ENCODE peak calls at places on chromosomes 11 and 22, in seven cellular contexts. One of them, this sample, is unnamed.

GRCh38 chr11:68380786-68381622 is 68.6 kb downstream of the LRP5 start:
- DNase-seq in Kasumi-1: no peak
- DNase-seq in Peyer's patch: no peak
- DNase-seq in stomach: no peak
- DNase-seq in kidney: no peak
- DNase-seq in skeletal muscle cell: no peak
- DNase-seq in stimulated activated CD8-positive, alpha-beta memory T cell treated with anti-CD3 and anti-CD28 coated beads, Interleukin-2, amount 100 ng/mL, for 1 hour: no peak
- DNase-seq in this sample: no peak

GRCh38 chr11:18243783-18244362 is 4.6 kb downstream of the SAA2 start:
- DNase-seq in Kasumi-1: peak; percentile 89
- DNase-seq in Peyer's patch: no peak
- DNase-seq in stomach: peak; percentile 71
- DNase-seq in kidney: no peak
- DNase-seq in skeletal muscle cell: peak; percentile 25
- DNase-seq in stimulated activated CD8-positive, alpha-beta memory T cell treated with anti-CD3 and anti-CD28 coated beads, Interleukin-2, amount 100 ng/mL, for 1 hour: peak; percentile 21
- DNase-seq in this sample: no peak

GRCh38 chr11:115627071-115627470 is 122.9 kb upstream of the CADM1 start:
- DNase-seq in Kasumi-1: no peak
- DNase-seq in Peyer's patch: no peak
- DNase-seq in stomach: no peak
- DNase-seq in kidney: no peak
- DNase-seq in skeletal muscle cell: no peak
- DNase-seq in stimulated activated CD8-positive, alpha-beta memory T cell treated with anti-CD3 and anti-CD28 coated beads, Interleukin-2, amount 100 ng/mL, for 1 hour: no peak
- DNase-seq in this sample: no peak

GRCh38 chr11:27217948-27218410 is 145.0 kb downstream of the CCDC34 start:
- DNase-seq in Kasumi-1: no peak
- DNase-seq in Peyer's patch: no peak
- DNase-seq in stomach: no peak
- DNase-seq in kidney: no peak
- DNase-seq in skeletal muscle cell: peak; percentile 74
- DNase-seq in stimulated activated CD8-positive, alpha-beta memory T cell treated with anti-CD3 and anti-CD28 coated beads, Interleukin-2, amount 100 ng/mL, for 1 hour: no peak
- DNase-seq in this sample: no peak

GRCh38 chr22:22710719-22711531 is 66.5 kb downstream of the GGTLC2 start:
- DNase-seq in Kasumi-1: peak; percentile 35
- DNase-seq in Peyer's patch: peak; percentile 82
- DNase-seq in stomach: peak; percentile 74
- DNase-seq in kidney: peak; percentile 82
- DNase-seq in skeletal muscle cell: no peak
- DNase-seq in stimulated activated CD8-positive, alpha-beta memory T cell treated with anti-CD3 and anti-CD28 coated beads, Interleukin-2, amount 100 ng/mL, for 1 hour: peak; percentile 68
- DNase-seq in this sample: no peak

GRCh38 chr11:28461338-28461737 is 353.1 kb downstream of the METTL15 start:
- DNase-seq in Kasumi-1: no peak
- DNase-seq in Peyer's patch: no peak
- DNase-seq in stomach: no peak
- DNase-seq in kidney: no peak
- DNase-seq in skeletal muscle cell: peak; percentile 30
- DNase-seq in stimulated activated CD8-positive, alpha-beta memory T cell treated with anti-CD3 and anti-CD28 coated beads, Interleukin-2, amount 100 ng/mL, for 1 hour: no peak
- DNase-seq in this sample: no peak

GRCh38 chr11:65651589-65652510 is 10.9 kb downstream of the RELA start:
- DNase-seq in Kasumi-1: no peak
- DNase-seq in Peyer's patch: peak; percentile 67
- DNase-seq in stomach: peak; percentile 86
- DNase-seq in kidney: peak; percentile 83
- DNase-seq in skeletal muscle cell: no peak
- DNase-seq in stimulated activated CD8-positive, alpha-beta memory T cell treated with anti-CD3 and anti-CD28 coated beads, Interleukin-2, amount 100 ng/mL, for 1 hour: no peak
- DNase-seq in this sample: no peak

GRCh38 chr22:49892226-49892899 is 25.9 kb downstream of the ALG12 start:
- DNase-seq in Kasumi-1: no peak
- DNase-seq in Peyer's patch: no peak
- DNase-seq in stomach: no peak
- DNase-seq in kidney: no peak
- DNase-seq in skeletal muscle cell: no peak
- DNase-seq in stimulated activated CD8-positive, alpha-beta memory T cell treated with anti-CD3 and anti-CD28 coated beads, Interleukin-2, amount 100 ng/mL, for 1 hour: no peak
- DNase-seq in this sample: no peak

GRCh38 chr11:69563306-69563705 is 77.7 kb upstream of the CCND1 start:
- DNase-seq in Kasumi-1: no peak
- DNase-seq in Peyer's patch: no peak
- DNase-seq in stomach: no peak
- DNase-seq in kidney: no peak
- DNase-seq in skeletal muscle cell: no peak
- DNase-seq in stimulated activated CD8-positive, alpha-beta memory T cell treated with anti-CD3 and anti-CD28 coated beads, Interleukin-2, amount 100 ng/mL, for 1 hour: no peak
- DNase-seq in this sample: no peak

GRCh38 chr11:842370-843002 is at the start of the genes POLR2L and TSPAN4:
- DNase-seq in Kasumi-1: peak; percentile 89
- DNase-seq in Peyer's patch: peak; percentile 95
- DNase-seq in stomach: peak; percentile 91
- DNase-seq in kidney: peak; percentile 97
- DNase-seq in skeletal muscle cell: peak; percentile 64
- DNase-seq in stimulated activated CD8-positive, alpha-beta memory T cell treated with anti-CD3 and anti-CD28 coated beads, Interleukin-2, amount 100 ng/mL, for 1 hour: peak; percentile 79
- DNase-seq in this sample: peak; percentile 79

GRCh38 chr11:2547806-2548205 is 103.0 kb downstream of the KCNQ1 start:
- DNase-seq in Kasumi-1: no peak
- DNase-seq in Peyer's patch: peak; percentile 31
- DNase-seq in stomach: no peak
- DNase-seq in kidney: peak; percentile 58
- DNase-seq in skeletal muscle cell: no peak
- DNase-seq in stimulated activated CD8-positive, alpha-beta memory T cell treated with anti-CD3 and anti-CD28 coated beads, Interleukin-2, amount 100 ng/mL, for 1 hour: no peak
- DNase-seq in this sample: no peak

GRCh38 chr11:12216100-12216499 is 105.7 kb downstream of the MICAL2 start:
- DNase-seq in Kasumi-1: peak; percentile 8
- DNase-seq in Peyer's patch: no peak
- DNase-seq in stomach: peak; percentile 57
- DNase-seq in kidney: no peak
- DNase-seq in skeletal muscle cell: no peak
- DNase-seq in stimulated activated CD8-positive, alpha-beta memory T cell treated with anti-CD3 and anti-CD28 coated beads, Interleukin-2, amount 100 ng/mL, for 1 hour: no peak
- DNase-seq in this sample: no peak

GRCh38 chr11:38795027-38795426 is 2197.0 kb upstream of the RAG2 start:
- DNase-seq in Kasumi-1: no peak
- DNase-seq in Peyer's patch: no peak
- DNase-seq in stomach: no peak
- DNase-seq in kidney: no peak
- DNase-seq in skeletal muscle cell: no peak
- DNase-seq in stimulated activated CD8-positive, alpha-beta memory T cell treated with anti-CD3 and anti-CD28 coated beads, Interleukin-2, amount 100 ng/mL, for 1 hour: no peak
- DNase-seq in this sample: no peak

GRCh38 chr22:32917577-32918375 is 116.3 kb downstream of the TIMP3 start:
- DNase-seq in Kasumi-1: no peak
- DNase-seq in Peyer's patch: no peak
- DNase-seq in stomach: no peak
- DNase-seq in kidney: no peak
- DNase-seq in skeletal muscle cell: no peak
- DNase-seq in stimulated activated CD8-positive, alpha-beta memory T cell treated with anti-CD3 and anti-CD28 coated beads, Interleukin-2, amount 100 ng/mL, for 1 hour: no peak
- DNase-seq in this sample: no peak

GRCh38 chr11:10378362-10378761 is 73.5 kb downstream of the ADM start:
- DNase-seq in Kasumi-1: no peak
- DNase-seq in Peyer's patch: no peak
- DNase-seq in stomach: no peak
- DNase-seq in kidney: no peak
- DNase-seq in skeletal muscle cell: no peak
- DNase-seq in stimulated activated CD8-positive, alpha-beta memory T cell treated with anti-CD3 and anti-CD28 coated beads, Interleukin-2, amount 100 ng/mL, for 1 hour: no peak
- DNase-seq in this sample: no peak

GRCh38 chr11:30585067-30585891 is 874 bp downstream of the MPPED2 start:
- DNase-seq in Kasumi-1: no peak
- DNase-seq in Peyer's patch: peak; percentile 46
- DNase-seq in stomach: peak; percentile 28
- DNase-seq in kidney: peak; percentile 78
- DNase-seq in skeletal muscle cell: no peak
- DNase-seq in stimulated activated CD8-positive, alpha-beta memory T cell treated with anti-CD3 and anti-CD28 coated beads, Interleukin-2, amount 100 ng/mL, for 1 hour: no peak
- DNase-seq in this sample: no peak

GRCh38 chr11:94629741-94630140 is 62.6 kb downstream of the PIWIL4 start:
- DNase-seq in Kasumi-1: no peak
- DNase-seq in Peyer's patch: no peak
- DNase-seq in stomach: no peak
- DNase-seq in kidney: no peak
- DNase-seq in skeletal muscle cell: no peak
- DNase-seq in stimulated activated CD8-positive, alpha-beta memory T cell treated with anti-CD3 and anti-CD28 coated beads, Interleukin-2, amount 100 ng/mL, for 1 hour: no peak
- DNase-seq in this sample: no peak

GRCh38 chr11:122235615-122236014 is 119.6 kb upstream of the BLID start:
- DNase-seq in Kasumi-1: no peak
- DNase-seq in Peyer's patch: no peak
- DNase-seq in stomach: no peak
- DNase-seq in kidney: no peak
- DNase-seq in skeletal muscle cell: peak; percentile 69
- DNase-seq in stimulated activated CD8-positive, alpha-beta memory T cell treated with anti-CD3 and anti-CD28 coated beads, Interleukin-2, amount 100 ng/mL, for 1 hour: no peak
- DNase-seq in this sample: peak; percentile 44

GRCh38 chr22:44180706-44181032 is at the start of gene PARVG:
- DNase-seq in Kasumi-1: peak; percentile 74
- DNase-seq in Peyer's patch: no peak
- DNase-seq in stomach: no peak
- DNase-seq in kidney: no peak
- DNase-seq in skeletal muscle cell: no peak
- DNase-seq in stimulated activated CD8-positive, alpha-beta memory T cell treated with anti-CD3 and anti-CD28 coated beads, Interleukin-2, amount 100 ng/mL, for 1 hour: no peak
- DNase-seq in this sample: no peak

GRCh38 chr22:36879775-36880174 is 19.0 kb downstream of the NCF4 start:
- DNase-seq in Kasumi-1: no peak
- DNase-seq in Peyer's patch: no peak
- DNase-seq in stomach: no peak
- DNase-seq in kidney: no peak
- DNase-seq in skeletal muscle cell: no peak
- DNase-seq in stimulated activated CD8-positive, alpha-beta memory T cell treated with anti-CD3 and anti-CD28 coated beads, Interleukin-2, amount 100 ng/mL, for 1 hour: no peak
- DNase-seq in this sample: no peak

GRCh38 chr11:58193403-58193802 is 4.5 kb downstream of the OR9Q2 start:
- DNase-seq in Kasumi-1: no peak
- DNase-seq in Peyer's patch: no peak
- DNase-seq in stomach: no peak
- DNase-seq in kidney: no peak
- DNase-seq in skeletal muscle cell: no peak
- DNase-seq in stimulated activated CD8-positive, alpha-beta memory T cell treated with anti-CD3 and anti-CD28 coated beads, Interleukin-2, amount 100 ng/mL, for 1 hour: no peak
- DNase-seq in this sample: no peak

GRCh38 chr11:92123540-92123939 is 101.1 kb upstream of the FAT3 start:
- DNase-seq in Kasumi-1: no peak
- DNase-seq in Peyer's patch: no peak
- DNase-seq in stomach: no peak
- DNase-seq in kidney: no peak
- DNase-seq in skeletal muscle cell: no peak
- DNase-seq in stimulated activated CD8-positive, alpha-beta memory T cell treated with anti-CD3 and anti-CD28 coated beads, Interleukin-2, amount 100 ng/mL, for 1 hour: no peak
- DNase-seq in this sample: no peak

GRCh38 chr11:92628401-92629292 is 340.8 kb upstream of the MTNR1B start:
- DNase-seq in Kasumi-1: peak; percentile 1
- DNase-seq in Peyer's patch: no peak
- DNase-seq in stomach: no peak
- DNase-seq in kidney: no peak
- DNase-seq in skeletal muscle cell: peak; percentile 21
- DNase-seq in stimulated activated CD8-positive, alpha-beta memory T cell treated with anti-CD3 and anti-CD28 coated beads, Interleukin-2, amount 100 ng/mL, for 1 hour: no peak
- DNase-seq in this sample: no peak

GRCh38 chr22:38927033-38927789 is 30.2 kb upstream of the APOBEC3A start:
- DNase-seq in Kasumi-1: peak; percentile 7
- DNase-seq in Peyer's patch: peak; percentile 83
- DNase-seq in stomach: peak; percentile 85
- DNase-seq in kidney: peak; percentile 90
- DNase-seq in skeletal muscle cell: no peak
- DNase-seq in stimulated activated CD8-positive, alpha-beta memory T cell treated with anti-CD3 and anti-CD28 coated beads, Interleukin-2, amount 100 ng/mL, for 1 hour: peak; percentile 18
- DNase-seq in this sample: no peak

GRCh38 chr11:64710418-64711137 is 12.4 kb downstream of the NRXN2 start:
- DNase-seq in Kasumi-1: no peak
- DNase-seq in Peyer's patch: no peak
- DNase-seq in stomach: no peak
- DNase-seq in kidney: no peak
- DNase-seq in skeletal muscle cell: no peak
- DNase-seq in stimulated activated CD8-positive, alpha-beta memory T cell treated with anti-CD3 and anti-CD28 coated beads, Interleukin-2, amount 100 ng/mL, for 1 hour: no peak
- DNase-seq in this sample: no peak

This sample was measured in T1000.